ENCODE peak calls at places on chromosome 16, in nine cellular contexts. N is endothelial cell of umbilical vein, Y is GM23338, R is spleen, P is H1, X is HCT116, W is transverse colon, F is esophagus muscularis mucosa, L is K562. M is an unnamed sample.

GRCh38 chr16:50909831-50910697 is 168.2 kb downstream of the CYLD start:
- DNase-seq in N (no peak), Y (no peak), R (no peak), P (no peak), X (no peak), W (no peak), F (no peak), L (no peak), M (no peak)

GRCh38 chr16:19114359-19115147 is 789 bp downstream of the ITPRIPL2 start:
- DNase-seq in N (peak), Y (peak), R (peak), P (no peak), X (no peak), W (peak), F (no peak), L (no peak), M (no peak)

GRCh38 chr16:23511731-23512130 is 1.4 kb upstream of the GGA2 start:
- DNase-seq in N (no peak), Y (no peak), R (no peak), P (no peak), X (no peak), W (no peak), F (no peak), L (no peak), M (no peak)

GRCh38 chr16:71734511-71734910 is 10.0 kb upstream of the PHLPP2 start:
- DNase-seq in N (no peak), Y (no peak), R (no peak), P (no peak), X (no peak), W (no peak), F (no peak), L (no peak), M (no peak)

GRCh38 chr16:22681881-22682291 is 132.1 kb upstream of the HS3ST2 start:
- DNase-seq in N (no peak), Y (no peak), R (no peak), P (no peak), X (no peak), W (no peak), F (no peak), L (no peak), M (no peak)

GRCh38 chr16:67311607-67312449 is 14.7 kb downstream of the KCTD19 start:
- DNase-seq in N (peak), Y (no peak), R (no peak), P (no peak), X (peak), W (no peak), F (no peak), L (peak), M (no peak)

GRCh38 chr16:55703003-55704001 is 47.5 kb downstream of the SLC6A2 start:
- DNase-seq in N (peak), Y (peak), R (no peak), P (no peak), X (peak), W (no peak), F (no peak), L (peak), M (peak)

GRCh38 chr16:62870554-62870953 is 834.3 kb upstream of the CDH8 start:
- DNase-seq in N (no peak), Y (no peak), R (no peak), P (no peak), X (no peak), W (no peak), F (no peak), L (no peak), M (peak)

GRCh38 chr16:48444574-48444973 is 59.4 kb upstream of the SIAH1 start:
- DNase-seq in N (peak), Y (no peak), R (no peak), P (no peak), X (peak), W (no peak), F (no peak), L (no peak), M (no peak)

GRCh38 chr16:57764341-57765159 is 29.0 kb downstream of the KATNB1 start:
- DNase-seq in N (peak), Y (peak), R (no peak), P (peak), X (peak), W (no peak), F (no peak), L (peak), M (peak)

GRCh38 chr16:72198021-72198420 is 26.1 kb upstream of the PMFBP1 start:
- DNase-seq in N (peak), Y (no peak), R (no peak), P (no peak), X (no peak), W (no peak), F (no peak), L (no peak), M (peak)

GRCh38 chr16:28984619-28985135 is at the start of gene LAT:
- DNase-seq in N (no peak), Y (no peak), R (peak), P (no peak), X (no peak), W (peak), F (no peak), L (no peak), M (no peak)

GRCh38 chr16:29925173-29925804 is 737 bp downstream of the KCTD13 start:
- DNase-seq in N (peak), Y (peak), R (no peak), P (no peak), X (no peak), W (no peak), F (no peak), L (peak), M (no peak)

GRCh38 chr16:67651847-67652246 is 6.9 kb downstream of the CARMIL2 start:
- DNase-seq in N (no peak), Y (no peak), R (no peak), P (no peak), X (no peak), W (no peak), F (no peak), L (no peak), M (no peak)

GRCh38 chr16:87045462-87046216 is 271.6 kb downstream of the C16orf95 start:
- DNase-seq in N (no peak), Y (no peak), R (no peak), P (no peak), X (no peak), W (no peak), F (no peak), L (no peak), M (no peak)

GRCh38 chr16:1723450-1724147 is 17.6 kb downstream of the MAPK8IP3 start:
- DNase-seq in N (peak), Y (peak), R (no peak), P (no peak), X (no peak), W (peak), F (no peak), L (peak), M (no peak)
- H3K27ac ChIP-seq in N (no peak), Y (peak), R (peak), P (no peak), X (peak), W (peak), F (peak), L (no peak), M (no peak)

GRCh38 chr16:15885560-15886001 is 2.8 kb downstream of the CEP20 start:
- DNase-seq in N (no peak), Y (no peak), R (no peak), P (no peak), X (no peak), W (no peak), F (no peak), L (peak), M (no peak)

GRCh38 chr16:15891508-15891907 is 3.1 kb upstream of the CEP20 start:
- DNase-seq in N (no peak), Y (no peak), R (no peak), P (no peak), X (no peak), W (no peak), F (no peak), L (no peak), M (no peak)

GRCh38 chr16:15886078-15886477 is 2.3 kb downstream of the CEP20 start:
- DNase-seq in N (no peak), Y (no peak), R (no peak), P (no peak), X (no peak), W (no peak), F (no peak), L (no peak), M (no peak)

GRCh38 chr16:15888072-15888976 is at the start of gene CEP20:
- DNase-seq in N (peak), Y (peak), R (peak), P (peak), X (peak), W (peak), F (peak), L (peak), M (peak)

GRCh38 chr16:15887283-15887682 is 1.1 kb downstream of the CEP20 start:
- DNase-seq in N (no peak), Y (no peak), R (no peak), P (no peak), X (no peak), W (no peak), F (no peak), L (peak), M (no peak)
- H3K4me3 ChIP-seq in N (no peak), Y (peak), R (peak), P (peak), X (peak), W (peak), F (peak), L (peak), M (peak)

DNA sequence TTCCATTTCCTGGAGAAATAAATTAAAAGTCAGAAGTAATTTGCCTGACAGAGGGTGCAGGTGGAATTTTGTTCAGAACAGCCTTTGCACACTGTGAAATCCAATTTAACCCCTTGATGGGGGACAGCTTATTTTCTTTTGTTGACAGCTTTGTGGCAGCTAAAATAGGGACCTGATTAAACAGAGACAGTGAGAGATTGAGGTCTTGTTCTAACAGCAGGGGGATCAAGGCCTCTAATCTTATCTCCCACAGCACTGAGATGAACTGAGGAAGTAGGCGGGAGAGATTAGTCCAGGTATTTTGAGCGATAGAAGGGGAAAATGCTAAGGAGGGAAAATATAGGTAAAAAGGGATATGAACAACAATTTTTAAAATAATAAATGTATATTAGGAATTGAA is 1491.4 kb upstream of the GOT2 start:
- DNase-seq in N (no peak), Y (no peak), R (no peak), P (no peak), X (no peak), W (no peak), F (no peak), L (no peak), M (no peak)
- TF ChIP-seq POLR2AphosphoS5 in N (no peak), Y (no peak), R (no peak), P (no peak), X (no peak), W (no peak), F (no peak), L (no peak), M (no peak)

GRCh38 chr16:27894441-27894840 is 169.1 kb downstream of the GSG1L start:
- DNase-seq in N (no peak), Y (no peak), R (no peak), P (no peak), X (no peak), W (no peak), F (no peak), L (no peak), M (no peak)
- H3K27ac ChIP-seq in N (no peak), Y (no peak), R (no peak), P (no peak), X (no peak), W (no peak), F (no peak), L (no peak), M (no peak)